ENCODE peak calls at places on chromosomes 3 and 15, in seven cellular contexts. M is HCT116, B is testis, K is uterus, G is AG10803, C is brain microvascular endothelial cell, X is PC-3. T is an unnamed sample.

GRCh38 chr3:18215639-18216038 is 209.5 kb downstream of the SATB1 start:
- DNase-seq in M (no peak), B (no peak), K (no peak), G (no peak), C (no peak), X (no peak), T (no peak)

GRCh38 chr3:192819001-192819569 is 91.7 kb upstream of the FGF12 start:
- DNase-seq in M (peak), B (no peak), K (no peak), G (peak), C (peak), X (peak), T (peak)

GRCh38 chr3:124791142-124791541 is 60.9 kb downstream of the UMPS start:
- DNase-seq in M (no peak), B (no peak), K (no peak), G (peak), C (no peak), X (no peak), T (no peak)

GRCh38 chr15:61013146-61013545 is 216.0 kb downstream of the RORA start:
- DNase-seq in M (no peak), B (no peak), K (no peak), G (no peak), C (no peak), X (no peak), T (no peak)

GRCh38 chr3:139534992-139535879 is 4.3 kb downstream of the RBP1 start:
- DNase-seq in M (no peak), B (peak), K (peak), G (peak), C (peak), X (peak), T (peak)

GRCh38 chr3:22209578-22209977 is 458.6 kb upstream of the ZNF385D start:
- DNase-seq in M (no peak), B (no peak), K (no peak), G (no peak), C (no peak), X (no peak), T (no peak)

GRCh38 chr3:119555309-119555735 is 4.1 kb downstream of the CD80 start:
- DNase-seq in M (no peak), B (no peak), K (no peak), G (no peak), C (no peak), X (no peak), T (no peak)

GRCh38 chr3:136209921-136210320 is 13.8 kb upstream of the MSL2 start:
- DNase-seq in M (no peak), B (no peak), K (no peak), G (peak), C (no peak), X (peak), T (no peak)

GRCh38 chr3:46926039-46926438 is 48.5 kb downstream of the PTH1R start:
- DNase-seq in M (no peak), B (no peak), K (peak), G (peak), C (peak), X (no peak), T (no peak)

DNA sequence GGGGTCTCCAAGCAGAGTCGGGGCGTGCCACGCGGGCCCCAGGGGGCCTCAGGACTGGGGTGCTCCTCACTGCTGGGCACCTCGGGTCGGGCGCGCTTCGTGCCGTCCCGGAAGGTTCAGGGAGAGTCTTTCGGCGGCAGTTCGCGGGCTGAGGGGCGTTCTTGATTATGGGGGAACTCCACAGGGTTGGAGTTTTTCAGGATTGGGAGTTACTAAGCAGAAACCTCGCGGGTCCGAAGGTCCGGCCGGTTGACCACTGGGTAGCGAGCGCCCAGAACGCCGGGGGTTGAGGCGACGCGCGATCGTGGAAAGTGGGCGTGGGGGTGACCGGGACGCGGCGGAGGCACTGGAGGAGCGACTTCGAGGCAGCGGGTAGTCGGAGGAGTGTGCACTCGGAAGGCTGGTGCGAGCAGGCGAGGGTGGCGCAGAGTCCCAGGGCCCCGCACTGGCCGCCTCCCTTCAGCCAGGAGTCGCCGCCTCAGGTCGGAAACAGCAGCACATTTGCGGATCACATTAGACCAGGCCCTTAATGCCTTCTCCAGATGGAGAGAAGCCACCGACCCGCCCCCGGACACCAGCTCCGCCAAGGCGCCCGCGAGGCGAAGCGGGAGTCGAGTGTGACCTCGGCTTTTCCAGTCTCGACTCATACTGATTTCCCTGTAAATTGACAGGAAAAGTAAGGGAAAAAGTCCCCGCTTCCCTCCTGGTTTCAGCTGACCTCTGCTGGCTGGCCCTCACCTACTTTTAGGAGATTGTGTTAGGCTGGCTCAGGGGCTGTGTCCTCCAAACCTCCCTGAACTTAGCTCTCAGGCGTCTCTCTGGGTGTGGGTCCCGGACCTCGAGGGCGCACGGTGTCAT is 685 bp downstream of the ADAMTSL3 start:
- DNase-seq in M (no peak), B (peak), K (peak), G (no peak), C (no peak), X (peak), T (no peak)
- H3K4me3 ChIP-seq in M (no peak), B (peak), K (peak), G (no peak), C (no peak), X (peak), T (no peak)

GRCh38 chr3:130515755-130516154 is 1.2 kb upstream of the COL6A6 start:
- DNase-seq in M (no peak), B (no peak), K (no peak), G (peak), C (no peak), X (peak), T (no peak)

GRCh38 chr3:130514671-130515070 is 2.3 kb upstream of the COL6A6 start:
- DNase-seq in M (no peak), B (no peak), K (no peak), G (peak), C (no peak), X (no peak), T (no peak)

GRCh38 chr3:130516645-130517512 is at the start of gene COL6A6:
- DNase-seq in M (no peak), B (peak), K (no peak), G (peak), C (no peak), X (no peak), T (no peak)

GRCh38 chr3:130522399-130522798 is 5.4 kb downstream of the COL6A6 start:
- DNase-seq in M (no peak), B (no peak), K (no peak), G (no peak), C (no peak), X (no peak), T (no peak)

GRCh38 chr3:130517541-130517940 is 564 bp downstream of the COL6A6 start:
- DNase-seq in M (no peak), B (no peak), K (no peak), G (peak), C (no peak), X (no peak), T (no peak)
- H3K4me3 ChIP-seq in M (no peak), B (peak), K (no peak), G (no peak), C (no peak), X (no peak), T (no peak)

GRCh38 chr3:14568269-14568668 is 28.1 kb upstream of the GRIP2 start:
- DNase-seq in M (no peak), B (no peak), K (no peak), G (no peak), C (no peak), X (peak), T (no peak)

GRCh38 chr3:14566812-14567211 is 26.7 kb upstream of the GRIP2 start:
- DNase-seq in M (no peak), B (no peak), K (no peak), G (no peak), C (no peak), X (no peak), T (no peak)

GRCh38 chr3:14570864-14571263 is 30.7 kb upstream of the GRIP2 start:
- DNase-seq in M (no peak), B (no peak), K (no peak), G (no peak), C (no peak), X (no peak), T (no peak)

GRCh38 chr3:14570089-14570488 is 29.9 kb upstream of the GRIP2 start:
- DNase-seq in M (no peak), B (no peak), K (no peak), G (no peak), C (no peak), X (no peak), T (no peak)

GRCh38 chr3:14569474-14569873 is 29.3 kb upstream of the GRIP2 start:
- DNase-seq in M (no peak), B (no peak), K (no peak), G (no peak), C (no peak), X (no peak), T (no peak)
- H3K4me3 ChIP-seq in M (no peak), B (no peak), K (no peak), G (no peak), C (no peak), X (no peak), T (no peak)

DNA sequence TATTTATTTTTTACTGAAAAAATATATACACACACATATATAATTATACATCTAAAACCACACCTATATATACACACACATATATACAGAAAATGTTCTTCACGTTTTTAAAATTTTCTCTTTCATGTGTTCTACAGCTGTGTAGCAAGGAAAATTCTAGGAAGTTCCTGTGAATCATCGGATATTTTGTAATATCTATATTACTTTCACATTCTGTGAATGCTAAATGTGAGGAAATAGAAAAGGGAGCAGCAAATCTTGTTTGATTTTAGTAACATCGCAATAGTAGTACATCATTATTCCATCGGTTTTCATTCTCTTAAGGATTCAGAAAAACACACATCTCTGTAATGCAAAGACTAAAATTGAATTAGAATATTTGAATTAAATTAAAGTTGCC is 836.8 kb upstream of the NECTIN3 start:
- DNase-seq in M (no peak), B (no peak), K (no peak), G (peak), C (no peak), X (no peak), T (no peak)
- H3K4me3 ChIP-seq in M (no peak), B (no peak), K (no peak), G (no peak), C (no peak), X (no peak), T (no peak)

GRCh38 chr3:155369244-155369643 is 75.8 kb upstream of the STRIT1 start:
- DNase-seq in M (no peak), B (no peak), K (no peak), G (no peak), C (no peak), X (no peak), T (no peak)
- H3K4me3 ChIP-seq in M (no peak), B (no peak), K (no peak), G (no peak), C (no peak), X (no peak), T (no peak)

GRCh38 chr3:122577409-122578028 is at the start of gene PARP15:
- DNase-seq in M (no peak), B (peak), K (no peak), G (no peak), C (no peak), X (no peak), T (no peak)
- H3K4me3 ChIP-seq in M (no peak), B (peak), K (peak), G (peak), C (peak), X (no peak), T (no peak)

DNA sequence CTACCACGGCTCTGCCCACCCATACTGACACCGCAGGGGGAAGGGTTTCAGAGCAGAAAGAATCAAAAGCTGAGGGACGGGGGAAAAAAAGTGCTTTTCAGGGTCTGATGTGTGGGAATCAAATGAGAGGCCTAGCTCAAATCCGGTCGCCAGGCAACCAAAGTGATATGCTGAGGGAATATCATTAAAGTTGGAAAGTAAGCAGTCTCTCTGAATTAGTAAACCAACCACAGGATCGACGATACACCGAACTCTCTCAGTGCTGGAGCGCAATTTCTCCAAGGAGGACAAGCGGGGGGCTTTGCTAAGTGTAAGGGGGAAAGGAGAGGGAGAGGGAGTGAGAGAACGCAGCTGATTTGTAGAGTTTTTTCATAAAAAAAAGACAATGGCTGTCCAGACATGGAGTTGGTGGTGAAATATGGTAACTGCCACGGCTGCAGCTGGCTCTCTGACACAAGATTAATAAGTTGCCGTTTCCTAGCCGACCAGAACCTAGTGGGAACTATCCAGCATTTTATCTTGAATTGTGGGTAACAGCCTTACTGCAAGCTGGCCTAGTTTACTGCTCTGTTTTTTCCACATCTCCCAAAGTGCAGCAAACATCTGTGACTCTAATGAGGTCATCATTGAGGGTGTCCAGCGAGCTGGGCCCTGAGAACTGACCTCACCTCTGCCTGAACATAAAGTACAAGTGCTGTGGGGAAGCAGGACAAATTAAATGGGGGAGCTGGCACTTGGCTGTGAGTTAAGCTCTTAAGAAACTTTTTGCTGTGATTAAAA is 530.2 kb downstream of the SOX2 start:
- DNase-seq in M (no peak), B (peak), K (peak), G (peak), C (no peak), X (no peak), T (no peak)
- H3K4me3 ChIP-seq in M (no peak), B (no peak), K (no peak), G (no peak), C (peak), X (no peak), T (no peak)

GRCh38 chr15:51097553-51098330 is 3.0 kb upstream of the TNFAIP8L3 start:
- DNase-seq in M (no peak), B (no peak), K (peak), G (peak), C (peak), X (peak), T (no peak)
- H3K4me3 ChIP-seq in M (no peak), B (no peak), K (no peak), G (no peak), C (no peak), X (no peak), T (no peak)

GRCh38 chr3:107662586-107662985 is 139.8 kb downstream of the BBX start:
- DNase-seq in M (no peak), B (no peak), K (no peak), G (peak), C (no peak), X (no peak), T (no peak)

GRCh38 chr3:107663266-107663665 is 140.5 kb downstream of the BBX start:
- DNase-seq in M (no peak), B (no peak), K (no peak), G (no peak), C (no peak), X (no peak), T (no peak)

GRCh38 chr3:107661447-107662108 is 138.8 kb downstream of the BBX start:
- DNase-seq in M (no peak), B (no peak), K (no peak), G (peak), C (no peak), X (no peak), T (no peak)

GRCh38 chr3:107660316-107660976 is 137.7 kb downstream of the BBX start:
- DNase-seq in M (peak), B (no peak), K (no peak), G (peak), C (no peak), X (peak), T (no peak)

GRCh38 chr3:107662109-107662477 is 139.3 kb downstream of the BBX start:
- DNase-seq in M (no peak), B (peak), K (peak), G (peak), C (peak), X (peak), T (no peak)
- H3K4me3 ChIP-seq in M (no peak), B (no peak), K (no peak), G (peak), C (peak), X (no peak), T (no peak)

DNA sequence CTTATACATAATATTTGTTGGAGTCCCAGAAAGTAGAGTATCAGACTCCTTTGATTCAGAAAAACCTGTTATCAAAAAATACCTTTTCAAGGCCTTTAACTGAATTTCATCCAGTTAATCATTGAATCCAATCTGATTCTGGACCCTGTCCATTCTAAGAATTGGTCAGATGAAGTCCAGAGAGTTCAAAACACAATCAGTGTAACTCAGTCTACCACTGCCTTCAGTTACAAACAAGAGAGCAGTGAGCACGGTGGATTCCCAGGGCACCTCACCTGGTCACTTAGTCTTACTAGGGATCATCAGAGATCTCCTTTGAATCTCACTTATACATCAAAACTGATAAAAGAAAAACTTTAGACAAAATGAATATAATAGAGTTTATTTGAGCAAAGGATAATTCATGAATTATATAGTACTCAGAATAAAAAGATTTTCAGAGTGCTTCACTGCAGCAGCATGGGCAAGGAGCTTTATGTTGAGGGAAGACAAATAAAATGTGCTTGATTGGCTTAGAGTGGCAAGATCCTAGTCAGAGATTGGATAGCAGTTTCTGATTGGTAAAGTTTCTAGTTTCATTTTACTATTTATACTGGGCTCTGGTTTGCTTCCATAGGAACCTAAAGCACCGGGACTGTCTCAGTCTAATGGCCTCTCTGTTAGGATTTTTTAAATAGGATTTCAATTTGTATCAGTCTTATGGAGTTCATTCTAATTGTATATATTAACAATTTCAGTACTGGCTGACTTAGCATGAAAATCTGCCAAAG is 474.9 kb upstream of the GOLIM4 start:
- DNase-seq in M (no peak), B (no peak), K (no peak), G (no peak), C (no peak), X (no peak), T (no peak)
- H3K4me3 ChIP-seq in M (no peak), B (no peak), K (no peak), G (no peak), C (no peak), X (no peak), T (no peak)